ENCODE peak calls at places on chromosomes 6 and 20, in four cellular contexts. One of them, this sample, is unnamed.
A peak's percentile ranks its signal among the peaks of the same experiment; 100 is the strongest.

GRCh38 chr20:17687800-17688199 is 5.8 kb upstream of the RRBP1 start:
- DNase-seq in kidney tubule cell: no peak
- DNase-seq in HepG2: no peak
- DNase-seq in mesothelial cell of epicardium: no peak
- DNase-seq in this sample: no peak

GRCh38 chr6:111591370-111591900 is 14.2 kb downstream of the TRAF3IP2 start:
- DNase-seq in kidney tubule cell: peak; percentile 96
- DNase-seq in HepG2: peak; percentile 88
- DNase-seq in mesothelial cell of epicardium: no peak
- DNase-seq in this sample: peak; percentile 100

GRCh38 chr6:150991487-150991886 is 126.0 kb downstream of the MTHFD1L start:
- DNase-seq in mesothelial cell of epicardium: no peak
- DNase-seq in kidney tubule cell: no peak
- DNase-seq in HepG2: no peak
- DNase-seq in this sample: no peak

GRCh38 chr20:51910202-51911050 is 108.1 kb upstream of the SALL4 start:
- DNase-seq in mesothelial cell of epicardium: no peak
- DNase-seq in HepG2: no peak
- DNase-seq in kidney tubule cell: peak; percentile 27
- DNase-seq in this sample: peak; percentile 63

GRCh38 chr20:2809690-2810089 is 5.1 kb upstream of the C20orf141 start:
- DNase-seq in HepG2: no peak
- DNase-seq in mesothelial cell of epicardium: no peak
- DNase-seq in kidney tubule cell: peak; percentile 77
- DNase-seq in this sample: no peak

GRCh38 chr6:76490456-76490855 is 418.0 kb upstream of the IMPG1 start:
- DNase-seq in HepG2: no peak
- DNase-seq in mesothelial cell of epicardium: no peak
- DNase-seq in kidney tubule cell: no peak
- DNase-seq in this sample: no peak

GRCh38 chr6:87820343-87820984 is 118.4 kb upstream of the AKIRIN2 start:
- DNase-seq in kidney tubule cell: no peak
- DNase-seq in mesothelial cell of epicardium: no peak
- DNase-seq in HepG2: peak; percentile 82
- DNase-seq in this sample: no peak

GRCh38 chr6:154661751-154662150 is 71.5 kb upstream of the SCAF8 start:
- DNase-seq in mesothelial cell of epicardium: no peak
- DNase-seq in kidney tubule cell: no peak
- DNase-seq in HepG2: no peak
- DNase-seq in this sample: no peak

GRCh38 chr6:31776961-31777666 is at the start of gene VWA7:
- DNase-seq in HepG2: peak; percentile 85
- DNase-seq in kidney tubule cell: peak; percentile 98
- DNase-seq in mesothelial cell of epicardium: no peak
- DNase-seq in this sample: peak; percentile 88

GRCh38 chr20:36312724-36313441 is 6.7 kb downstream of the DLGAP4 start:
- DNase-seq in HepG2: no peak
- DNase-seq in kidney tubule cell: no peak
- DNase-seq in mesothelial cell of epicardium: no peak
- DNase-seq in this sample: no peak

GRCh38 chr20:49268600-49269365 is 9.1 kb downstream of the ZNFX1 start:
- DNase-seq in kidney tubule cell: peak; percentile 56
- DNase-seq in HepG2: no peak
- DNase-seq in mesothelial cell of epicardium: no peak
- DNase-seq in this sample: no peak

GRCh38 chr20:45842169-45842812 is 8.7 kb downstream of the SNX21 start:
- DNase-seq in kidney tubule cell: no peak
- DNase-seq in mesothelial cell of epicardium: no peak
- DNase-seq in HepG2: no peak
- DNase-seq in this sample: no peak

GRCh38 chr6:125098253-125098652 is 55.3 kb upstream of the TPD52L1 start:
- DNase-seq in kidney tubule cell: no peak
- DNase-seq in mesothelial cell of epicardium: no peak
- DNase-seq in HepG2: no peak
- DNase-seq in this sample: no peak

GRCh38 chr6:46242921-46243320 is 72.1 kb upstream of the ENPP5 start:
- DNase-seq in HepG2: no peak
- DNase-seq in kidney tubule cell: no peak
- DNase-seq in mesothelial cell of epicardium: no peak
- DNase-seq in this sample: no peak

GRCh38 chr20:10519361-10520048 is 84.4 kb downstream of the SLX4IP start:
- DNase-seq in HepG2: no peak
- DNase-seq in kidney tubule cell: peak; percentile 50
- DNase-seq in mesothelial cell of epicardium: no peak
- DNase-seq in this sample: peak; percentile 88

GRCh38 chr6:33167374-33168148 is 24.7 kb downstream of the COL11A2 start:
- DNase-seq in kidney tubule cell: no peak
- DNase-seq in HepG2: no peak
- DNase-seq in mesothelial cell of epicardium: no peak
- DNase-seq in this sample: no peak

GRCh38 chr6:43262000-43262779 is 18.9 kb downstream of the TTBK1 start:
- DNase-seq in mesothelial cell of epicardium: no peak
- DNase-seq in HepG2: peak; percentile 61
- DNase-seq in kidney tubule cell: no peak
- DNase-seq in this sample: peak; percentile 34

GRCh38 chr6:33592280-33592594 is 12.2 kb upstream of the BAK1 start:
- DNase-seq in HepG2: no peak
- DNase-seq in mesothelial cell of epicardium: no peak
- DNase-seq in kidney tubule cell: no peak
- DNase-seq in this sample: no peak

GRCh38 chr6:5214570-5215052 is 46.1 kb downstream of the LYRM4 start:
- DNase-seq in mesothelial cell of epicardium: peak; percentile 35
- DNase-seq in kidney tubule cell: peak; percentile 38
- DNase-seq in HepG2: peak; percentile 25
- DNase-seq in this sample: peak; percentile 73

GRCh38 chr20:24612799-24613775 is 143.7 kb downstream of the SYNDIG1 start:
- DNase-seq in kidney tubule cell: no peak
- DNase-seq in HepG2: no peak
- DNase-seq in mesothelial cell of epicardium: no peak
- DNase-seq in this sample: no peak

GRCh38 chr6:107304421-107305025 is 154.8 kb downstream of the PDSS2 start:
- DNase-seq in kidney tubule cell: peak; percentile 89
- DNase-seq in HepG2: no peak
- DNase-seq in mesothelial cell of epicardium: no peak
- DNase-seq in this sample: peak; percentile 93

GRCh38 chr6:113287396-113287795 is 569.7 kb upstream of the MARCKS start:
- DNase-seq in HepG2: no peak
- DNase-seq in mesothelial cell of epicardium: no peak
- DNase-seq in kidney tubule cell: no peak
- DNase-seq in this sample: no peak

GRCh38 chr6:56259163-56259562 is 11.8 kb upstream of the COL21A1 start:
- DNase-seq in HepG2: no peak
- DNase-seq in mesothelial cell of epicardium: no peak
- DNase-seq in kidney tubule cell: no peak
- DNase-seq in this sample: no peak

GRCh38 chr20:44622501-44623270 is 28.8 kb downstream of the ADA start:
- DNase-seq in mesothelial cell of epicardium: no peak
- DNase-seq in HepG2: no peak
- DNase-seq in kidney tubule cell: no peak
- DNase-seq in this sample: no peak

GRCh38 chr6:119493980-119494379 is 144.4 kb upstream of the MAN1A1 start:
- DNase-seq in mesothelial cell of epicardium: no peak
- DNase-seq in kidney tubule cell: peak; percentile 31
- DNase-seq in HepG2: peak; percentile 50
- DNase-seq in this sample: peak; percentile 83

GRCh38 chr6:33827546-33828451 is 24.0 kb upstream of the MLN start:
- DNase-seq in kidney tubule cell: no peak
- DNase-seq in mesothelial cell of epicardium: no peak
- DNase-seq in HepG2: no peak
- DNase-seq in this sample: no peak

GRCh38 chr6:31383149-31383548 is 20.2 kb upstream of the MICA start:
- DNase-seq in HepG2: no peak
- DNase-seq in kidney tubule cell: peak; percentile 63
- DNase-seq in mesothelial cell of epicardium: no peak
- DNase-seq in this sample: peak; percentile 81

GRCh38 chr6:163745566-163746400 is 331.3 kb downstream of the QKI start:
- DNase-seq in mesothelial cell of epicardium: no peak
- DNase-seq in HepG2: peak; percentile 56
- DNase-seq in kidney tubule cell: peak; percentile 98
- DNase-seq in this sample: peak; percentile 93

GRCh38 chr6:145406733-145407256 is 328.5 kb downstream of the EPM2A start:
- DNase-seq in kidney tubule cell: no peak
- DNase-seq in mesothelial cell of epicardium: no peak
- DNase-seq in HepG2: no peak
- DNase-seq in this sample: no peak

GRCh38 chr20:41453006-41453950 is 86.7 kb upstream of the EMILIN3 start:
- DNase-seq in mesothelial cell of epicardium: no peak
- DNase-seq in HepG2: no peak
- DNase-seq in kidney tubule cell: no peak
- DNase-seq in this sample: no peak

GRCh38 chr20:59001449-59002171 is 5.4 kb downstream of the CTSZ start:
- DNase-seq in kidney tubule cell: no peak
- DNase-seq in mesothelial cell of epicardium: no peak
- DNase-seq in HepG2: no peak
- DNase-seq in this sample: no peak

GRCh38 chr6:121430514-121431460 is 4.7 kb upstream of the GJA1 start:
- DNase-seq in HepG2: peak; percentile 62
- DNase-seq in kidney tubule cell: peak; percentile 57
- DNase-seq in mesothelial cell of epicardium: no peak
- DNase-seq in this sample: peak; percentile 55

GRCh38 chr6:21885532-21886089 is 292.1 kb downstream of the SOX4 start:
- DNase-seq in kidney tubule cell: peak; percentile 94
- DNase-seq in HepG2: no peak
- DNase-seq in mesothelial cell of epicardium: no peak
- DNase-seq in this sample: peak; percentile 84

GRCh38 chr6:167113047-167113446 is 9.8 kb upstream of the CCR6 start:
- DNase-seq in mesothelial cell of epicardium: no peak
- DNase-seq in kidney tubule cell: no peak
- DNase-seq in HepG2: no peak
- DNase-seq in this sample: no peak

This sample was measured in epithelial cell of esophagus.